ENCODE peak calls at places on chromosomes 11 and 22, in four cellular contexts. B is activated CD4-positive, alpha-beta T cell treated with anti-CD3 and anti-CD28 coated beads for 48 hours; M is psoas muscle; Z is epithelial cell of esophagus. S is an unnamed sample.

GRCh38 chr11:120316880-120317688 is 8.0 kb upstream of the TLCD5 start:
- DNase-seq in B (no peak), M (peak; percentile 36), Z (peak; percentile 98), S (no peak)

GRCh38 chr11:103007521-103007920 is 52.0 kb upstream of the MMP13 start:
- DNase-seq in B (no peak), M (no peak), Z (peak; percentile 47), S (no peak)

GRCh38 chr22:43186272-43187170 is at the start of gene TTLL12:
- DNase-seq in B (peak; percentile 67), M (peak; percentile 52), Z (peak; percentile 60), S (peak; percentile 39)

GRCh38 chr11:1935156-1936071 is 11.7 kb upstream of the MRPL23 start:
- DNase-seq in B (no peak), M (peak; percentile 17), Z (no peak), S (no peak)

GRCh38 chr11:84825140-84825539 is 802.0 kb downstream of the DLG2 start:
- DNase-seq in B (no peak), M (no peak), Z (no peak), S (no peak)

GRCh38 chr11:69899957-69900821 is 81.0 kb upstream of the FGF3 start:
- DNase-seq in B (no peak), M (peak; percentile 43), Z (no peak), S (peak; percentile 73)

GRCh38 chr22:37492428-37493344 is 6.5 kb upstream of the MFNG start:
- DNase-seq in B (peak; percentile 76), M (no peak), Z (peak; percentile 49), S (no peak)

GRCh38 chr11:5174934-5175333 is 20.4 kb upstream of the OR52A1 start:
- DNase-seq in B (no peak), M (no peak), Z (no peak), S (no peak)

GRCh38 chr22:30863161-30863833 is 105.3 kb downstream of the MORC2 start:
- DNase-seq in B (no peak), M (no peak), Z (no peak), S (no peak)

GRCh38 chr11:65314501-65315203 is at the start of gene CDC42EP2:
- DNase-seq in B (peak; percentile 76), M (peak; percentile 90), Z (peak; percentile 82), S (peak; percentile 76)

GRCh38 chr22:47043835-47044721 is 281.6 kb downstream of the TBC1D22A start:
- DNase-seq in B (no peak), M (no peak), Z (peak; percentile 58), S (peak; percentile 77)

GRCh38 chr22:22031183-22031560 is 48.6 kb upstream of the TOP3B start:
- DNase-seq in B (no peak), M (no peak), Z (no peak), S (no peak)

GRCh38 chr22:26139320-26139719 is 29.9 kb upstream of the SEZ6L start:
- DNase-seq in B (no peak), M (no peak), Z (no peak), S (no peak)

GRCh38 chr11:104774578-104774977 is 123.7 kb downstream of the CASP12 start:
- DNase-seq in B (no peak), M (no peak), Z (no peak), S (no peak)

GRCh38 chr11:134639586-134640330 is 227.7 kb upstream of the B3GAT1 start:
- DNase-seq in B (no peak), M (no peak), Z (no peak), S (peak; percentile 87)

GRCh38 chr11:88596786-88597185 is 259.2 kb upstream of the CTSC start:
- DNase-seq in B (no peak), M (no peak), Z (peak; percentile 79), S (no peak)

GRCh38 chr22:35606916-35607315 is 10.2 kb downstream of the MB start:
- DNase-seq in B (no peak), M (no peak), Z (no peak), S (no peak)

GRCh38 chr11:70324354-70325115 is 54.0 kb downstream of the PPFIA1 start:
- DNase-seq in B (no peak), M (no peak), Z (no peak), S (no peak)

GRCh38 chr22:23207786-23208325 is 27.5 kb downstream of the BCR start:
- DNase-seq in B (no peak), M (no peak), Z (no peak), S (no peak)

GRCh38 chr11:12552677-12553076 is 121.5 kb upstream of the TEAD1 start:
- DNase-seq in B (no peak), M (no peak), Z (no peak), S (no peak)

GRCh38 chr11:60918941-60919275 is 5.0 kb downstream of the TMEM109 start:
- DNase-seq in B (no peak), M (no peak), Z (peak; percentile 76), S (peak; percentile 16)

GRCh38 chr11:1844221-1845094 is 5.7 kb downstream of the TNNI2 start:
- DNase-seq in B (peak; percentile 61), M (peak; percentile 63), Z (peak; percentile 20), S (no peak)

GRCh38 chr22:45470871-45471270 is 31.8 kb upstream of the FBLN1 start:
- DNase-seq in B (no peak), M (no peak), Z (no peak), S (no peak)

GRCh38 chr11:43943931-43944751 is 1.7 kb downstream of the C11orf96 start:
- DNase-seq in B (peak; percentile 39), M (peak; percentile 38), Z (peak; percentile 27), S (peak; percentile 21)

GRCh38 chr11:8917157-8917820 is 6.3 kb downstream of the AKIP1 start:
- DNase-seq in B (no peak), M (peak; percentile 56), Z (peak; percentile 51), S (peak; percentile 49)

GRCh38 chr22:20393705-20394476 is at the start of gene ZNF74:
- DNase-seq in B (peak; percentile 88), M (peak; percentile 92), Z (peak; percentile 91), S (peak; percentile 85)

S was measured in SW480.